ENCODE peak calls at places on chromosome 20, in four cellular contexts. D, U, J and Y are unnamed samples.

GRCh38 chr20:34249291-34249690 is 8.1 kb downstream of the ASIP start:
- DNase-seq in D (no peak), U (no peak), J (no peak), Y (peak; percentile 59)

GRCh38 chr20:41213150-41213820 is 75.9 kb downstream of the PLCG1 start:
- DNase-seq in D (no peak), U (no peak), J (no peak), Y (no peak)

GRCh38 chr20:5448449-5449118 is 131.8 kb upstream of the PROKR2 start:
- DNase-seq in D (no peak), U (peak; percentile 86), J (peak; percentile 50), Y (no peak)

GRCh38 chr20:51199920-51200319 is 177.0 kb upstream of the KCNG1 start:
- DNase-seq in D (no peak), U (peak; percentile 60), J (no peak), Y (no peak)

GRCh38 chr20:24583169-24583792 is 113.9 kb downstream of the SYNDIG1 start:
- DNase-seq in D (no peak), U (no peak), J (no peak), Y (no peak)

GRCh38 chr20:60125521-60125920 is 167.3 kb downstream of the CDH26 start:
- DNase-seq in D (no peak), U (no peak), J (no peak), Y (no peak)

GRCh38 chr20:11880694-11881093 is 37.0 kb upstream of the BTBD3 start:
- DNase-seq in D (no peak), U (no peak), J (no peak), Y (no peak)

GRCh38 chr20:49037962-49038387 is 8.1 kb upstream of the CSE1L start:
- DNase-seq in D (no peak), U (no peak), J (no peak), Y (no peak)

GRCh38 chr20:13068336-13068735 is 59.6 kb downstream of the SPTLC3 start:
- DNase-seq in D (no peak), U (no peak), J (peak; percentile 64), Y (no peak)

GRCh38 chr20:47117789-47118188 is 223.1 kb downstream of the EYA2 start:
- DNase-seq in D (no peak), U (no peak), J (no peak), Y (no peak)

GRCh38 chr20:884983-885952 is 30.9 kb downstream of the ANGPT4 start:
- DNase-seq in D (no peak), U (peak; percentile 93), J (no peak), Y (peak; percentile 8)

GRCh38 chr20:24815196-24815815 is 133.8 kb upstream of the CST7 start:
- DNase-seq in D (no peak), U (no peak), J (no peak), Y (no peak)

GRCh38 chr20:47380481-47380880 is 24.0 kb upstream of the ZMYND8 start:
- DNase-seq in D (no peak), U (no peak), J (no peak), Y (no peak)

GRCh38 chr20:9353916-9354276 is 160.5 kb upstream of the LAMP5 start:
- DNase-seq in D (no peak), U (no peak), J (no peak), Y (peak; percentile 47)

GRCh38 chr20:35092524-35093244 is at the start of gene TRPC4AP:
- DNase-seq in D (peak; percentile 77), U (peak; percentile 93), J (peak; percentile 91), Y (no peak)

GRCh38 chr20:64099086-64099786 is 8.1 kb downstream of the NPBWR2 start:
- DNase-seq in D (no peak), U (no peak), J (no peak), Y (no peak)

GRCh38 chr20:62360854-62361798 is 6.0 kb downstream of the LAMA5 start:
- DNase-seq in D (no peak), U (peak; percentile 62), J (no peak), Y (no peak)

GRCh38 chr20:25237610-25238318 is 10.1 kb upstream of the PYGB start:
- DNase-seq in D (no peak), U (no peak), J (peak; percentile 51), Y (peak; percentile 99)

GRCh38 chr20:2658414-2659354 is 5.3 kb downstream of the IDH3B start:
- DNase-seq in D (no peak), U (peak; percentile 47), J (no peak), Y (no peak)

GRCh38 chr20:35669681-35670080 is 5.0 kb upstream of the CPNE1 start:
- DNase-seq in D (no peak), U (no peak), J (no peak), Y (no peak)

GRCh38 chr20:33773412-33774089 is 37.6 kb upstream of the CHMP4B start:
- DNase-seq in D (no peak), U (no peak), J (no peak), Y (no peak)

GRCh38 chr20:52054123-52054522 is 137.5 kb downstream of the ZFP64 start:
- DNase-seq in D (no peak), U (no peak), J (peak; percentile 25), Y (no peak)

GRCh38 chr20:23435675-23436539 is 3.6 kb upstream of the CSTL1 start:
- DNase-seq in D (no peak), U (no peak), J (peak; percentile 66), Y (no peak)

GRCh38 chr20:17941087-17941825 is 27.3 kb downstream of the SNX5 start:
- DNase-seq in D (no peak), U (no peak), J (no peak), Y (no peak)

GRCh38 chr20:22106308-22106938 is 401.0 kb downstream of the PAX1 start:
- DNase-seq in D (no peak), U (peak; percentile 66), J (no peak), Y (peak; percentile 18)
- TF ChIP-seq CTCF in D (no peak), U (peak; percentile 65), J (peak; percentile 54), Y (peak; percentile 51)

GRCh38 chr20:57396638-57397003 is 5.4 kb downstream of the RBM38 start:
- DNase-seq in D (no peak), U (no peak), J (no peak), Y (no peak)
- H3K4me3 ChIP-seq in D (peak overlapping the region; percentile 27), U (no peak overlapping the region), J (no peak overlapping the region), Y (no peak overlapping the region)

GRCh38 chr20:19778404-19778803 is 20.3 kb downstream of the RIN2 start:
- DNase-seq in D (no peak), U (no peak), J (no peak), Y (no peak)
- TF ChIP-seq CTCF in D (no peak), U (no peak), J (no peak), Y (no peak)

GRCh38 chr20:15838466-15838865 is 734.8 kb downstream of the KIF16B start:
- DNase-seq in D (no peak), U (no peak), J (no peak), Y (no peak)

GRCh38 chr20:15834857-15835256 is 738.4 kb downstream of the KIF16B start:
- DNase-seq in D (no peak), U (no peak), J (no peak), Y (no peak)

GRCh38 chr20:15835811-15836210 is 737.4 kb downstream of the KIF16B start:
- DNase-seq in D (no peak), U (no peak), J (no peak), Y (no peak)

GRCh38 chr20:15836634-15837033 is 736.6 kb downstream of the KIF16B start:
- DNase-seq in D (no peak), U (no peak), J (no peak), Y (no peak)

GRCh38 chr20:15837563-15837962 is 735.7 kb downstream of the KIF16B start:
- DNase-seq in D (no peak), U (no peak), J (no peak), Y (no peak)
- H3K4me3 ChIP-seq in D (no peak overlapping the region), U (no peak overlapping the region), J (no peak overlapping the region), Y (no peak overlapping the region)